ENCODE peak calls at places on chromosomes 5 and 9, in four cellular contexts. G is pancreas; F is uterus; Q is effector memory CD4-positive, alpha-beta T cell. C is an unnamed sample.

GRCh38 chr5:33470544-33470943 is 29.8 kb downstream of the TARS1 start:
- DNase-seq in G (peak), F (no peak), Q (no peak), C (peak)

GRCh38 chr5:371811-372555 is 50.5 kb downstream of the AHRR start:
- DNase-seq in G (no peak), F (no peak), Q (no peak), C (no peak)

GRCh38 chr9:7234144-7234543 is 476.4 kb downstream of the KDM4C start:
- DNase-seq in G (no peak), F (no peak), Q (no peak), C (no peak)

GRCh38 chr5:102893942-102894341 is 138.8 kb downstream of the PAM start:
- DNase-seq in G (no peak), F (no peak), Q (no peak), C (no peak)

GRCh38 chr5:181020716-181021115 is 19.4 kb upstream of the BTNL9 start:
- DNase-seq in G (no peak), F (no peak), Q (no peak), C (no peak)

GRCh38 chr9:469672-470040 is 255.0 kb downstream of the DOCK8 start:
- DNase-seq in G (peak), F (peak), Q (no peak), C (peak)

GRCh38 chr5:121445511-121445910 is 406.2 kb upstream of the FTMT start:
- DNase-seq in G (no peak), F (no peak), Q (no peak), C (no peak)

GRCh38 chr5:126852104-126852531 is 75.2 kb downstream of the LMNB1 start:
- DNase-seq in G (no peak), F (no peak), Q (no peak), C (no peak)

GRCh38 chr5:172834570-172835245 is 657 bp downstream of the ERGIC1 start:
- DNase-seq in G (no peak), F (no peak), Q (no peak), C (peak)

GRCh38 chr5:174100490-174100889 is 55.0 kb downstream of the NSG2 start:
- DNase-seq in G (no peak), F (no peak), Q (no peak), C (no peak)

GRCh38 chr5:172699999-172700685 is 59.1 kb downstream of the NEURL1B start:
- DNase-seq in G (no peak), F (no peak), Q (no peak), C (no peak)

GRCh38 chr5:168404366-168404765 is 81.9 kb upstream of the RARS1 start:
- DNase-seq in G (no peak), F (no peak), Q (no peak), C (no peak)

GRCh38 chr5:160269017-160269416 is 39.7 kb downstream of the FABP6 start:
- DNase-seq in G (peak), F (peak), Q (no peak), C (peak)

GRCh38 chr9:26723486-26723885 is 169.1 kb downstream of the CAAP1 start:
- DNase-seq in G (no peak), F (peak), Q (no peak), C (no peak)

GRCh38 chr9:87890866-87891265 is 8.2 kb downstream of the SPATA31E1 start:
- DNase-seq in G (no peak), F (no peak), Q (no peak), C (no peak)

GRCh38 chr9:136136526-136136925 is 17.9 kb upstream of the TMEM250 start:
- DNase-seq in G (no peak), F (no peak), Q (no peak), C (no peak)

GRCh38 chr9:110777843-110778215 is 109.2 kb downstream of the MUSK start:
- DNase-seq in G (no peak), F (no peak), Q (no peak), C (no peak)

GRCh38 chr5:98489021-98489420 is 284.4 kb upstream of the RGMB start:
- DNase-seq in G (no peak), F (no peak), Q (no peak), C (no peak)

GRCh38 chr5:41009228-41009627 is 61.9 kb downstream of the MROH2B start:
- DNase-seq in G (no peak), F (no peak), Q (no peak), C (no peak)

GRCh38 chr9:133889498-133890301 is 102.4 kb downstream of the VAV2 start:
- DNase-seq in G (no peak), F (no peak), Q (no peak), C (no peak)

GRCh38 chr9:70085241-70085640 is 41.6 kb downstream of the MAMDC2 start:
- DNase-seq in G (no peak), F (no peak), Q (no peak), C (no peak)

GRCh38 chr5:97979740-97980139 is 793.7 kb upstream of the RGMB start:
- DNase-seq in G (peak), F (no peak), Q (no peak), C (no peak)

GRCh38 chr5:54990751-54991349 is 5.5 kb upstream of the ESM1 start:
- DNase-seq in G (no peak), F (no peak), Q (no peak), C (no peak)

GRCh38 chr5:1074226-1074625 is 37.6 kb downstream of the SLC12A7 start:
- DNase-seq in G (no peak), F (no peak), Q (no peak), C (no peak)

GRCh38 chr5:61301820-61302563 is 30.1 kb upstream of the ZSWIM6 start:
- DNase-seq in G (peak), F (no peak), Q (no peak), C (no peak)

GRCh38 chr9:114289106-114289505 is 33.8 kb upstream of the ORM1 start:
- DNase-seq in G (no peak), F (peak), Q (no peak), C (no peak)

GRCh38 chr5:150394912-150395689 is 17.6 kb downstream of the CD74 start:
- DNase-seq in G (no peak), F (no peak), Q (no peak), C (peak)

GRCh38 chr5:151470440-151470839 is 23.0 kb downstream of the SLC36A1 start:
- DNase-seq in G (no peak), F (no peak), Q (no peak), C (no peak)

GRCh38 chr5:108556414-108556813 is 174.5 kb upstream of the FBXL17 start:
- DNase-seq in G (no peak), F (no peak), Q (no peak), C (no peak)

GRCh38 chr9:2255128-2255527 is 240.0 kb downstream of the SMARCA2 start:
- DNase-seq in G (no peak), F (no peak), Q (no peak), C (no peak)

GRCh38 chr5:116573279-116573616 is 1.4 kb downstream of the SEMA6A start:
- DNase-seq in G (peak), F (no peak), Q (no peak), C (no peak)

GRCh38 chr9:126116351-126117157 is 210.1 kb upstream of the MVB12B start:
- DNase-seq in G (no peak), F (no peak), Q (no peak), C (no peak)

GRCh38 chr9:77980622-77981021 is 51.0 kb downstream of the GNAQ start:
- DNase-seq in G (no peak), F (no peak), Q (no peak), C (no peak)

GRCh38 chr9:16505159-16505558 is 365.3 kb downstream of the BNC2 start:
- DNase-seq in G (no peak), F (no peak), Q (no peak), C (no peak)

GRCh38 chr5:123298335-123299010 is 124.7 kb downstream of the CEP120 start:
- DNase-seq in G (no peak), F (no peak), Q (no peak), C (no peak)

GRCh38 chr5:123297198-123297831 is 125.9 kb downstream of the CEP120 start:
- DNase-seq in G (no peak), F (no peak), Q (no peak), C (no peak)

GRCh38 chr5:123299124-123299523 is 124.1 kb downstream of the CEP120 start:
- DNase-seq in G (no peak), F (no peak), Q (no peak), C (no peak)

GRCh38 chr5:123297866-123298265 is 125.3 kb downstream of the CEP120 start:
- DNase-seq in G (no peak), F (no peak), Q (no peak), C (no peak)

DNA sequence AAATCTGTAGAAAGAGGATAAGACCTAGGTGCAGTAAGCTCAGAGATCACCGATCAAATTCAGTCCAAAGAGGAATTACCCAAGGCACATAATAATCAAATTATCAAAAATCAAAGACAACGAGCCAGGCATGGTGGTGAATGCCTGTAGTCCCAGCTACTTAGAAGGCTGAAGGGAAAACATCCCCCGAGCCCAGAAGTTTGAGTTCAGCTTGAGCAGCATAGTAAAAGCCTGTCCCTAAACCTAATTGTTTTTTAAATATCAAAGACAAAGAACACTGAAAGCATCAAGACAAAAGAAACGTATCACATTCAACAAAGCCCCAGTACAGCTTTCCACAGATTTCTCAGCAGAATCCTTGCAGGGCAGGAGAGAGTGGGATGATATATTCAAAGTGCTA is 122.9 kb downstream of the CEP120 start:
- DNase-seq in G (no peak), F (no peak), Q (no peak), C (no peak)
- H3K27ac ChIP-seq in G (no peak), F (no peak), Q (no peak), C (no peak)

GRCh38 chr5:91180506-91180905 is 202.6 kb downstream of the ARRDC3 start:
- DNase-seq in G (no peak), F (no peak), Q (no peak), C (no peak)
- H3K27ac ChIP-seq in G (no peak), F (no peak), Q (no peak), C (no peak)

DNA sequence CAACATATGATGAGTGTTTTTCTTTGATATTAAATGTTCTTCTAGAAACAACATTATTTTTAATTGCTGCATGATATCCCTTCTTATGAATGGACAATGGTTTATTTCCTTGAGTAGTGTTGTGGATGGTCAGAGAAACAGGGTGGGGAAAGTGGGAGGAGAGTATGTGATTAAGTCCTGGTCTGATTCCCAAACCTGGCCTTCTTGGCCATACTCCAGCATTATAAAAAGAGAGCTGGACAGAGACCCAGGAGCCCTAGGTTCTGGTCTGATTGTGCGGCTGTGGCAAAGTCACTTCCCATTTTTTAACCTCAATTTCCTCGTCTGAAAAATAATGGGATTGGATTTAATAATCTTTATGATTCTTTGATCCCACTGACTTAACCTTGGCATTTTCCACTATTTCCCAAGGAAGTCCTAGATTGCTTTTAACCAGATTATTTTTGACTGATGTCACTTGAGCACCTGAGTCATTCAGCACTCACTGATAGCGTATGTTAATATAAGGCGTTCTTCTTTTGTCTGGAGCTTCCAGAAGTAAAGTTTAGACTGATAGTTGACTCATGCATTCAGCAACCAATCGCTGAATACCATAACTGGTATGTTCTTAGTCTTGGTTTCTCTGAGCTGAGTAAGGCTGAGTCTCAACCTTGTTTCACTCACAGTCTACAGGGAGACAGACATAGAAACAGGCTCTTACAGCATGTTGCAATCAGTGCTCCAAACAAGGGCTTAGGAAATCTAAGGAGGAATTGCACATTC is 26.2 kb downstream of the OSMR start:
- DNase-seq in G (no peak), F (peak), Q (no peak), C (no peak)
- H3K27ac ChIP-seq in G (peak), F (no peak), Q (no peak), C (no peak)

GRCh38 chr5:166672431-166672830 is 1619.0 kb upstream of the WWC1 start:
- DNase-seq in G (no peak), F (no peak), Q (no peak), C (no peak)

DNA sequence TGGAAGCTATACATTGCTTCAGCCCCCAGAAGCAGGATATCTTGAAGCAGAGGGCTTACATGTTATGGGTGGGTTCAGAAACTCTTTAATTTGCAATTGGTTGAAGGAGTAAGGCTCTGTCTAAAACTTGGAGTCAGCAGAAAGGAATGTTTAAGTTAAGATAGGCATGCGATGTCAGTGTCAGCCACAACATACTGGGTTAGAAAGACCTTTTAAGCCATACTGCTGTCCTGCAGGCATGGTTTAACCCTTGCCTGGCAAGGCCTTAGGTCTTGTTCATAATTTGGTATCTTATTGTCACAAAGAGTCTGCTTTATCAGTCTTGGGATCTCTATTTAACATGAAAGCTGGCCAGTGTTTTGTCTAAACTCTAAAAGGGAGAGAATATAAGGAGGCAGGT is 1619.6 kb upstream of the WWC1 start:
- DNase-seq in G (no peak), F (no peak), Q (no peak), C (no peak)
- H3K27ac ChIP-seq in G (no peak), F (no peak), Q (no peak), C (no peak)